ENCODE peak calls at places on chromosomes 16 and 17, in eight cellular contexts. N is HTR-8/SVneo; X is stimulated activated CD8-positive, alpha-beta memory T cell treated with anti-CD3 and anti-CD28 coated beads, Interleukin-7, amount 100 ng/mL, for 1 hour; F is T-helper 2 cell; G is tibial nerve; Z is hepatic stellate cell; Q is mucosa of gallbladder; V is CMK. C is an unnamed sample.

GRCh38 chr17:78411241-78411855 is 32.9 kb downstream of the PGS1 start:
- DNase-seq in N (no peak), X (no peak), F (no peak), G (no peak), Z (no peak), Q (no peak), V (no peak), C (no peak)

GRCh38 chr16:31052131-31052530 is 18.8 kb downstream of the STX4 start:
- DNase-seq in N (peak), X (no peak), F (no peak), G (no peak), Z (peak), Q (no peak), V (no peak), C (peak)

GRCh38 chr17:8300629-8301242 is 5.5 kb upstream of the SLC25A35 start:
- DNase-seq in N (peak), X (peak), F (peak), G (no peak), Z (peak), Q (peak), V (no peak), C (no peak)

GRCh38 chr17:75396781-75397180 is 8.7 kb downstream of the GRB2 start:
- DNase-seq in N (no peak), X (no peak), F (no peak), G (no peak), Z (no peak), Q (no peak), V (no peak), C (no peak)

GRCh38 chr17:55458977-55459376 is 37.3 kb upstream of the MMD start:
- DNase-seq in N (peak), X (no peak), F (peak), G (no peak), Z (no peak), Q (no peak), V (no peak), C (no peak)

GRCh38 chr17:40699359-40699758 is 4.2 kb downstream of the KRT24 start:
- DNase-seq in N (no peak), X (no peak), F (no peak), G (peak), Z (no peak), Q (no peak), V (no peak), C (no peak)

GRCh38 chr16:3243882-3244281 is 8.9 kb upstream of the ZNF200 start:
- DNase-seq in N (no peak), X (no peak), F (no peak), G (no peak), Z (no peak), Q (no peak), V (no peak), C (no peak)

GRCh38 chr17:28738680-28739384 is 5.0 kb upstream of the TRAF4 start:
- DNase-seq in N (no peak), X (no peak), F (peak), G (no peak), Z (no peak), Q (no peak), V (no peak), C (no peak)

GRCh38 chr17:42677921-42678781 is 1.4 kb upstream of the PLEKHH3 start:
- DNase-seq in N (peak), X (peak), F (peak), G (peak), Z (peak), Q (peak), V (peak), C (peak)

GRCh38 chr16:76265434-76266045 is 11.7 kb upstream of the CNTNAP4 start:
- DNase-seq in N (no peak), X (no peak), F (no peak), G (no peak), Z (no peak), Q (no peak), V (no peak), C (no peak)

GRCh38 chr16:19524866-19525723 is 1.4 kb downstream of the CCP110 start:
- DNase-seq in N (no peak), X (no peak), F (no peak), G (no peak), Z (peak), Q (no peak), V (no peak), C (no peak)

GRCh38 chr17:4174556-4174955 is 31.6 kb downstream of the CYB5D2 start:
- DNase-seq in N (no peak), X (no peak), F (no peak), G (no peak), Z (no peak), Q (no peak), V (no peak), C (no peak)

GRCh38 chr16:77191259-77191969 is 424 bp downstream of the MON1B start:
- DNase-seq in N (no peak), X (no peak), F (no peak), G (no peak), Z (no peak), Q (no peak), V (no peak), C (no peak)

GRCh38 chr17:39927928-39928867 is 666 bp downstream of the LRRC3C start:
- DNase-seq in N (no peak), X (no peak), F (no peak), G (no peak), Z (no peak), Q (peak), V (no peak), C (peak)

GRCh38 chr17:27498615-27499316 is 42.5 kb downstream of the KSR1 start:
- DNase-seq in N (no peak), X (no peak), F (no peak), G (no peak), Z (no peak), Q (no peak), V (no peak), C (no peak)

GRCh38 chr16:1076801-1077576 is 4.4 kb downstream of the SSTR5 start:
- DNase-seq in N (no peak), X (no peak), F (no peak), G (no peak), Z (no peak), Q (no peak), V (no peak), C (no peak)

GRCh38 chr17:74345433-74346241 is 16.0 kb downstream of the BTBD17 start:
- DNase-seq in N (no peak), X (no peak), F (no peak), G (no peak), Z (no peak), Q (no peak), V (no peak), C (no peak)

GRCh38 chr17:29131814-29132682 is 48.1 kb downstream of the MYO18A start:
- DNase-seq in N (peak), X (no peak), F (no peak), G (no peak), Z (peak), Q (no peak), V (peak), C (no peak)

GRCh38 chr16:7057458-7057857 is 275.2 kb upstream of the RBFOX1 start:
- DNase-seq in N (no peak), X (no peak), F (no peak), G (no peak), Z (no peak), Q (no peak), V (no peak), C (no peak)

GRCh38 chr16:55444754-55445485 is 34.1 kb upstream of the MMP2 start:
- DNase-seq in N (no peak), X (no peak), F (no peak), G (no peak), Z (no peak), Q (peak), V (no peak), C (no peak)

GRCh38 chr17:40099627-40100418 is 566 bp downstream of the NR1D1 start:
- DNase-seq in N (no peak), X (no peak), F (no peak), G (no peak), Z (no peak), Q (no peak), V (no peak), C (no peak)

GRCh38 chr17:57599271-57600045 is 145.6 kb downstream of the CCDC182 start:
- DNase-seq in N (no peak), X (no peak), F (no peak), G (no peak), Z (no peak), Q (no peak), V (no peak), C (no peak)

GRCh38 chr17:50183439-50184001 is 17.7 kb downstream of the SGCA start:
- DNase-seq in N (no peak), X (no peak), F (no peak), G (no peak), Z (no peak), Q (no peak), V (no peak), C (no peak)

C was measured in omental fat pad.